ENCODE peak calls at places on chromosomes 12 and 14, in seven cellular contexts. Y is Karpas-422, S is left kidney, D is HuH-7, G is left ventricle myocardium superior, F is psoas muscle, T is GM12878. N is an unnamed sample.

GRCh38 chr12:53676715-53677611 is 1.1 kb upstream of the ATP5MC2 start:
- DNase-seq in Y (no peak), S (peak; percentile 93), D (peak; percentile 61), G (peak; percentile 55), F (peak; percentile 65), T (no peak), N (no peak)

GRCh38 chr14:91173221-91173670 is 59.4 kb downstream of the DGLUCY start:
- DNase-seq in Y (peak; percentile 91), S (peak; percentile 91), D (peak; percentile 66), G (peak; percentile 88), F (peak; percentile 82), T (peak; percentile 23), N (peak; percentile 83)

GRCh38 chr14:92248638-92249037 is 74.3 kb upstream of the SLC24A4 start:
- DNase-seq in Y (no peak), S (no peak), D (no peak), G (no peak), F (no peak), T (no peak), N (no peak)

GRCh38 chr12:31215521-31216232 is 110.3 kb downstream of the SINHCAF start:
- DNase-seq in Y (no peak), S (peak; percentile 24), D (no peak), G (peak; percentile 80), F (no peak), T (no peak), N (no peak)

GRCh38 chr14:104335176-104335575 is 196.8 kb downstream of the KIF26A start:
- DNase-seq in Y (no peak), S (no peak), D (no peak), G (no peak), F (no peak), T (no peak), N (no peak)

GRCh38 chr14:104855532-104856090 is 9.5 kb upstream of the CEP170B start:
- DNase-seq in Y (no peak), S (no peak), D (no peak), G (no peak), F (no peak), T (no peak), N (no peak)

GRCh38 chr12:103841690-103842584 is 903 bp upstream of the NT5DC3 start:
- DNase-seq in Y (no peak), S (peak; percentile 87), D (peak; percentile 76), G (peak; percentile 72), F (peak; percentile 37), T (no peak), N (peak; percentile 21)

GRCh38 chr12:100826323-100826722 is 31.7 kb downstream of the ANO4 start:
- DNase-seq in Y (peak; percentile 66), S (peak; percentile 85), D (peak; percentile 4), G (peak; percentile 33), F (peak; percentile 14), T (no peak), N (peak; percentile 26)

GRCh38 chr12:48004039-48004940 is at the start of gene COL2A1:
- DNase-seq in Y (no peak), S (peak; percentile 95), D (peak; percentile 80), G (no peak), F (peak; percentile 38), T (no peak), N (no peak)

GRCh38 chr12:19970116-19970515 is 398.2 kb upstream of the PDE3A start:
- DNase-seq in Y (no peak), S (peak; percentile 47), D (no peak), G (no peak), F (no peak), T (no peak), N (no peak)

GRCh38 chr14:39873793-39874192 is 441.6 kb upstream of the FBXO33 start:
- DNase-seq in Y (no peak), S (peak; percentile 39), D (no peak), G (no peak), F (no peak), T (no peak), N (no peak)

GRCh38 chr12:122880155-122880605 is 15.7 kb downstream of the VPS37B start:
- DNase-seq in Y (no peak), S (peak; percentile 72), D (no peak), G (no peak), F (no peak), T (no peak), N (no peak)

GRCh38 chr12:116882742-116883141 is 1.5 kb upstream of the HRK start:
- DNase-seq in Y (peak; percentile 58), S (peak; percentile 73), D (no peak), G (no peak), F (no peak), T (no peak), N (peak; percentile 68)

GRCh38 chr12:52771088-52771487 is 6.1 kb downstream of the KRT76 start:
- DNase-seq in Y (no peak), S (no peak), D (no peak), G (no peak), F (no peak), T (no peak), N (no peak)